ENCODE peak calls at places on chromosome 15, in six cellular contexts. W is SK-MEL-5, H is neural progenitor cell, B is T-helper 1 cell, Z is NCI-H1092 treated with DMSO at 0.1 percent for 48 hours, P is GM23248. L is an unnamed sample.

GRCh38 chr15:46088486-46089437 is 453.9 kb downstream of the SQOR start:
- DNase-seq in W (no peak), H (no peak), B (no peak), Z (no peak), P (peak; percentile 2), L (no peak)

GRCh38 chr15:29774900-29775299 is 47.4 kb downstream of the TJP1 start:
- DNase-seq in W (peak; percentile 42), H (no peak), B (no peak), Z (no peak), P (peak; percentile 77), L (peak; percentile 80)

GRCh38 chr15:44726568-44727461 is 9.5 kb upstream of the TRIM69 start:
- DNase-seq in W (peak; percentile 68), H (no peak), B (peak; percentile 69), Z (no peak), P (peak; percentile 95), L (peak; percentile 95)

GRCh38 chr15:29140475-29141172 is 129.0 kb downstream of the NSMCE3 start:
- DNase-seq in W (no peak), H (no peak), B (no peak), Z (no peak), P (no peak), L (no peak)

GRCh38 chr15:58146734-58147133 is 8.6 kb downstream of the AQP9 start:
- DNase-seq in W (peak; percentile 43), H (no peak), B (no peak), Z (no peak), P (peak; percentile 36), L (no peak)

GRCh38 chr15:68340711-68341671 is 63.4 kb downstream of the FEM1B start:
- DNase-seq in W (no peak), H (no peak), B (no peak), Z (no peak), P (no peak), L (no peak)

GRCh38 chr15:68499620-68500312 is 67.8 kb upstream of the ITGA11 start:
- DNase-seq in W (peak; percentile 3), H (no peak), B (no peak), Z (no peak), P (no peak), L (peak; percentile 39)

GRCh38 chr15:82393671-82394070 is 35.9 kb upstream of the GOLGA6L9 start:
- DNase-seq in W (no peak), H (no peak), B (no peak), Z (no peak), P (peak; percentile 56), L (peak; percentile 13)

GRCh38 chr15:76904461-76905012 is 603 bp downstream of the SCAPER start:
- DNase-seq in W (peak; percentile 39), H (peak; percentile 73), B (no peak), Z (peak; percentile 46), P (peak; percentile 49), L (peak; percentile 35)

GRCh38 chr15:69297642-69298353 is 914 bp upstream of the PAQR5 start:
- DNase-seq in W (no peak), H (no peak), B (no peak), Z (no peak), P (no peak), L (no peak)

GRCh38 chr15:101017041-101017754 is 98.0 kb downstream of the LRRK1 start:
- DNase-seq in W (peak; percentile 48), H (peak; percentile 45), B (no peak), Z (no peak), P (no peak), L (no peak)